ENCODE peak calls at places on chromosomes 11 and 22, in five cellular contexts. One of them, this sample, is unnamed.

GRCh38 chr11:131195801-131196517 is 174.5 kb upstream of the NTM start:
- DNase-seq in tibial nerve: no peak
- DNase-seq in Peyer's patch: no peak
- DNase-seq in ovary: peak; percentile 20
- DNase-seq in K562: no peak
- DNase-seq in this sample: no peak

GRCh38 chr11:69788956-69789355 is 13.8 kb upstream of the FGF4 start:
- DNase-seq in tibial nerve: no peak
- DNase-seq in Peyer's patch: no peak
- DNase-seq in ovary: no peak
- DNase-seq in K562: no peak
- DNase-seq in this sample: no peak

GRCh38 chr11:16052750-16053149 is 303.6 kb downstream of the SOX6 start:
- DNase-seq in tibial nerve: no peak
- DNase-seq in Peyer's patch: no peak
- DNase-seq in ovary: no peak
- DNase-seq in K562: no peak
- DNase-seq in this sample: no peak

GRCh38 chr11:41309716-41310115 is 149.7 kb downstream of the LRRC4C start:
- DNase-seq in tibial nerve: no peak
- DNase-seq in Peyer's patch: no peak
- DNase-seq in ovary: no peak
- DNase-seq in K562: no peak
- DNase-seq in this sample: no peak

GRCh38 chr11:47186076-47186936 is at the start of gene PACSIN3:
- DNase-seq in tibial nerve: no peak
- DNase-seq in Peyer's patch: peak; percentile 68
- DNase-seq in ovary: peak; percentile 53
- DNase-seq in K562: peak; percentile 64
- DNase-seq in this sample: peak; percentile 82

GRCh38 chr11:110069158-110069737 is 23.9 kb upstream of the ZC3H12C start:
- DNase-seq in tibial nerve: no peak
- DNase-seq in Peyer's patch: no peak
- DNase-seq in ovary: peak; percentile 25
- DNase-seq in K562: peak; percentile 80
- DNase-seq in this sample: no peak

GRCh38 chr11:132072044-132072879 is 701.8 kb downstream of the NTM start:
- DNase-seq in tibial nerve: no peak
- DNase-seq in Peyer's patch: no peak
- DNase-seq in ovary: no peak
- DNase-seq in K562: no peak
- DNase-seq in this sample: no peak

GRCh38 chr11:74318241-74318932 is 6.9 kb upstream of the P4HA3 start:
- DNase-seq in tibial nerve: no peak
- DNase-seq in Peyer's patch: no peak
- DNase-seq in ovary: no peak
- DNase-seq in K562: no peak
- DNase-seq in this sample: no peak

GRCh38 chr11:116086426-116086825 is 582.2 kb upstream of the CADM1 start:
- DNase-seq in tibial nerve: no peak
- DNase-seq in Peyer's patch: no peak
- DNase-seq in ovary: no peak
- DNase-seq in K562: no peak
- DNase-seq in this sample: no peak

GRCh38 chr11:1222491-1223345 is at the start of gene MUC5B:
- DNase-seq in tibial nerve: no peak
- DNase-seq in Peyer's patch: peak; percentile 54
- DNase-seq in ovary: no peak
- DNase-seq in K562: no peak
- DNase-seq in this sample: peak; percentile 70

GRCh38 chr11:1288426-1289151 is 20.8 kb downstream of the TOLLIP start:
- DNase-seq in tibial nerve: no peak
- DNase-seq in Peyer's patch: no peak
- DNase-seq in ovary: no peak
- DNase-seq in K562: no peak
- DNase-seq in this sample: peak; percentile 63

GRCh38 chr11:64088159-64089026 is 52.7 kb downstream of the FLRT1 start:
- DNase-seq in tibial nerve: no peak
- DNase-seq in Peyer's patch: no peak
- DNase-seq in ovary: no peak
- DNase-seq in K562: peak; percentile 25
- DNase-seq in this sample: no peak

GRCh38 chr22:24875862-24876506 is 70.0 kb downstream of the SGSM1 start:
- DNase-seq in tibial nerve: no peak
- DNase-seq in Peyer's patch: no peak
- DNase-seq in ovary: no peak
- DNase-seq in K562: peak; percentile 16
- DNase-seq in this sample: no peak

GRCh38 chr22:33438273-33438672 is 380.1 kb upstream of the SYN3 start:
- DNase-seq in tibial nerve: no peak
- DNase-seq in Peyer's patch: no peak
- DNase-seq in ovary: no peak
- DNase-seq in K562: peak; percentile 0
- DNase-seq in this sample: no peak

GRCh38 chr11:36509694-36510566 is at the start of gene TRAF6:
- DNase-seq in tibial nerve: peak; percentile 79
- DNase-seq in Peyer's patch: peak; percentile 96
- DNase-seq in ovary: peak; percentile 85
- DNase-seq in K562: peak; percentile 92
- DNase-seq in this sample: peak; percentile 99

GRCh38 chr11:60334005-60334620 is 7.1 kb downstream of the MS4A6E start:
- DNase-seq in tibial nerve: peak; percentile 58
- DNase-seq in Peyer's patch: no peak
- DNase-seq in ovary: peak; percentile 30
- DNase-seq in K562: peak; percentile 74
- DNase-seq in this sample: no peak

GRCh38 chr11:122556605-122557004 is 98.9 kb upstream of the UBASH3B start:
- DNase-seq in tibial nerve: no peak
- DNase-seq in Peyer's patch: no peak
- DNase-seq in ovary: no peak
- DNase-seq in K562: no peak
- DNase-seq in this sample: peak; percentile 75

GRCh38 chr11:65500262-65501004 is 1.6 kb downstream of the MALAT1 start:
- DNase-seq in tibial nerve: no peak
- DNase-seq in Peyer's patch: peak; percentile 64
- DNase-seq in ovary: peak; percentile 57
- DNase-seq in K562: peak; percentile 71
- DNase-seq in this sample: no peak
- H3K4me1 ChIP-seq in tibial nerve: peaks cover 25% of the 10 kb centered on the region
- H3K4me1 ChIP-seq in Peyer's patch: peaks cover 4% of the 10 kb centered on the region
- H3K4me1 ChIP-seq in ovary: peaks cover 4% of the 10 kb centered on the region
- H3K4me1 ChIP-seq in K562: peaks cover 12% of the 10 kb centered on the region
- H3K4me1 ChIP-seq in this sample: peaks cover 42% of the 10 kb centered on the region

GRCh38 chr22:36571991-36572390 is 43.0 kb upstream of the EIF3D start:
- DNase-seq in tibial nerve: no peak
- DNase-seq in Peyer's patch: no peak
- DNase-seq in ovary: no peak
- DNase-seq in K562: no peak
- DNase-seq in this sample: no peak

GRCh38 chr22:36568846-36569245 is 39.9 kb upstream of the EIF3D start:
- DNase-seq in tibial nerve: no peak
- DNase-seq in Peyer's patch: no peak
- DNase-seq in ovary: no peak
- DNase-seq in K562: no peak
- DNase-seq in this sample: no peak

GRCh38 chr22:36573815-36574350 is 44.9 kb upstream of the EIF3D start:
- DNase-seq in tibial nerve: no peak
- DNase-seq in Peyer's patch: no peak
- DNase-seq in ovary: no peak
- DNase-seq in K562: no peak
- DNase-seq in this sample: no peak

GRCh38 chr22:36566720-36567119 is 37.8 kb upstream of the EIF3D start:
- DNase-seq in tibial nerve: no peak
- DNase-seq in Peyer's patch: no peak
- DNase-seq in ovary: no peak
- DNase-seq in K562: no peak
- DNase-seq in this sample: no peak

GRCh38 chr22:36569999-36570398 is 41.0 kb upstream of the EIF3D start:
- DNase-seq in tibial nerve: no peak
- DNase-seq in Peyer's patch: no peak
- DNase-seq in ovary: no peak
- DNase-seq in K562: peak; percentile 46
- DNase-seq in this sample: no peak
- TF ChIP-seq POLR2A in tibial nerve: no peak
- TF ChIP-seq POLR2A in Peyer's patch: no peak
- TF ChIP-seq POLR2A in ovary: no peak
- TF ChIP-seq POLR2A in K562: no peak
- TF ChIP-seq POLR2A in this sample: no peak

GRCh38 chr11:119797137-119797611 is 68.2 kb upstream of the NECTIN1 start:
- DNase-seq in tibial nerve: no peak
- DNase-seq in Peyer's patch: peak; percentile 38
- DNase-seq in ovary: no peak
- DNase-seq in K562: no peak
- DNase-seq in this sample: peak; percentile 45
- H3K27me3 ChIP-seq in tibial nerve: no peaks in the 10 kb centered on the region
- H3K27me3 ChIP-seq in Peyer's patch: no peaks in the 10 kb centered on the region
- H3K27me3 ChIP-seq in ovary: no peaks in the 10 kb centered on the region
- H3K27me3 ChIP-seq in K562: peaks cover 4% of the 10 kb centered on the region
- H3K27me3 ChIP-seq in this sample: no peaks in the 10 kb centered on the region

GRCh38 chr11:12824281-12825041 is 150.2 kb downstream of the TEAD1 start:
- DNase-seq in tibial nerve: no peak
- DNase-seq in Peyer's patch: peak; percentile 50
- DNase-seq in ovary: no peak
- DNase-seq in K562: peak; percentile 80
- DNase-seq in this sample: no peak
- H3K4me1 ChIP-seq in tibial nerve: peaks cover 27% of the 10 kb centered on the region
- H3K4me1 ChIP-seq in Peyer's patch: peaks cover 4% of the 10 kb centered on the region
- H3K4me1 ChIP-seq in ovary: peaks cover 21% of the 10 kb centered on the region
- H3K4me1 ChIP-seq in K562: peaks cover 9% of the 10 kb centered on the region
- H3K4me1 ChIP-seq in this sample: peaks cover 5% of the 10 kb centered on the region

This sample was measured in spleen.